ENCODE peak calls at places on chromosomes 11 and 22, in ten cellular contexts. A, F, T, P, H, N, G, X, S and I are unnamed samples.

GRCh38 chr22:38448945-38449745 is 5.9 kb downstream of the KCNJ4 start:
- DNase-seq in G (no peak), F (no peak), X (no peak), T (no peak), H (no peak), A (no peak), S (no peak), N (no peak), P (no peak), I (no peak)

GRCh38 chr11:64028398-64029115 is 7.2 kb upstream of the FLRT1 start:
- DNase-seq in N (no peak), S (peak), H (no peak), T (peak), P (no peak), F (no peak), A (no peak), G (no peak), X (no peak), I (peak)

GRCh38 chr11:64249563-64250405 is 1.5 kb upstream of the PLCB3 start:
- DNase-seq in A (no peak), X (no peak), P (no peak), H (no peak), F (no peak), S (no peak), N (no peak), G (no peak), T (no peak), I (no peak)

GRCh38 chr11:27904358-27905055 is 203.4 kb downstream of the KIF18A start:
- DNase-seq in A (peak), P (no peak), T (no peak), N (no peak), S (no peak), F (no peak), H (no peak), G (peak), X (no peak), I (peak)

GRCh38 chr11:106733518-106734162 is 284.6 kb downstream of the GUCY1A2 start:
- DNase-seq in N (no peak), H (no peak), S (no peak), P (no peak), F (no peak), A (peak), G (peak), T (no peak), X (no peak), I (no peak)

GRCh38 chr11:251550-251949 is 14.8 kb downstream of the PSMD13 start:
- DNase-seq in G (no peak), A (no peak), T (no peak), S (peak), F (no peak), P (no peak), N (no peak), X (no peak), H (no peak), I (peak)

GRCh38 chr11:72521672-72522071 is 87.3 kb upstream of the CLPB start:
- DNase-seq in A (no peak), F (no peak), S (no peak), T (no peak), P (no peak), N (no peak), G (no peak), H (no peak), X (no peak), I (no peak)

GRCh38 chr11:109785714-109786113 is 307.5 kb upstream of the ZC3H12C start:
- DNase-seq in X (no peak), P (peak), S (no peak), T (peak), G (no peak), H (no peak), F (no peak), N (no peak), A (peak), I (peak)

GRCh38 chr11:129576652-129577051 is 201.0 kb downstream of the BARX2 start:
- DNase-seq in F (no peak), S (no peak), A (no peak), T (no peak), H (no peak), P (no peak), X (no peak), N (no peak), G (no peak), I (no peak)

GRCh38 chr11:16839821-16840220 is 101.4 kb downstream of the C11orf58 start:
- DNase-seq in G (no peak), A (no peak), N (no peak), P (no peak), H (no peak), S (no peak), X (no peak), F (no peak), T (no peak), I (no peak)
- TF ChIP-seq CTCF in G (no peak), A (no peak), N (no peak), P (no peak), H (no peak), S (no peak), X (no peak), F (no peak), T (no peak), I (no peak)

DNA sequence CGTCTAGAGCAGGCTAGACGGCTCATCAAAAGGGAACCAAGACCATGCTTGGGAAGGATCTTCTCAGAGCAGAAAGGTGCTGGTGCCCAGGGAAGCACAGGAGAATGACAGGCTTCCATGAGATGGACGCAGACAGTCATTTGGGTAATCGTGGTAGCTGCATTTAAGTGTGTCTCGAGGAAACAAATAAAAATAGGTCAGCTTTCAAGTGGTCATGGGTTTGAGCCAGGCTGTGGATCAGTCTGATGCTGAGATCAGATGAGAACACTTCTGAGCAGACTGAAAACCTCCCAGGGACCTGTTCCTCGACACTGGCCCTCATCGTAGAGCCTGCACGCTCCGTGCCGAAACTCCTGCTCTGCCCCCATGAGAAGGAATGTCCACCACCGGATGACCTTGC is 4.7 kb downstream of the CARS1 start:
- DNase-seq in P (no peak), F (no peak), T (no peak), H (no peak), N (no peak), G (no peak), A (no peak), S (no peak), X (no peak), I (no peak)
- H3K4me3 ChIP-seq in P (no peak), F (no peak), T (no peak), H (no peak), N (no peak), G (no peak), A (no peak), S (no peak), X (no peak), I (no peak)

GRCh38 chr11:30474151-30474954 is 111.8 kb downstream of the MPPED2 start:
- DNase-seq in F (no peak), T (no peak), H (no peak), S (no peak), A (no peak), N (no peak), P (no peak), G (no peak), X (no peak), I (no peak)
- TF ChIP-seq CTCF in F (no peak), T (no peak), H (no peak), S (no peak), A (no peak), N (no peak), P (no peak), G (no peak), X (no peak), I (no peak)

GRCh38 chr11:119446871-119447663 is 24.1 kb upstream of the THY1 start:
- DNase-seq in N (no peak), T (no peak), F (no peak), P (no peak), A (no peak), S (no peak), G (no peak), H (no peak), X (no peak), I (no peak)
- H3K4me3 ChIP-seq in N (no peak), T (no peak), F (no peak), P (no peak), A (no peak), S (no peak), G (no peak), H (no peak), X (no peak), I (no peak)

GRCh38 chr11:69442807-69443137 is 38.7 kb upstream of the LINC01488 start:
- DNase-seq in F (peak), N (peak), A (peak), H (peak), S (no peak), T (no peak), G (no peak), P (no peak), X (no peak), I (peak)

GRCh38 chr11:69440876-69441275 is 40.6 kb upstream of the LINC01488 start:
- DNase-seq in P (no peak), G (no peak), T (no peak), X (no peak), S (no peak), N (no peak), H (no peak), A (no peak), F (no peak), I (no peak)

GRCh38 chr11:69443138-69443967 is 38.1 kb upstream of the LINC01488 start:
- DNase-seq in P (no peak), H (peak), S (peak), G (peak), N (peak), A (peak), X (peak), T (peak), F (peak), I (peak)

GRCh38 chr11:69443968-69444364 is 37.5 kb upstream of the LINC01488 start:
- DNase-seq in P (no peak), T (peak), S (no peak), X (no peak), F (no peak), N (no peak), G (peak), A (peak), H (no peak), I (peak)

DNA sequence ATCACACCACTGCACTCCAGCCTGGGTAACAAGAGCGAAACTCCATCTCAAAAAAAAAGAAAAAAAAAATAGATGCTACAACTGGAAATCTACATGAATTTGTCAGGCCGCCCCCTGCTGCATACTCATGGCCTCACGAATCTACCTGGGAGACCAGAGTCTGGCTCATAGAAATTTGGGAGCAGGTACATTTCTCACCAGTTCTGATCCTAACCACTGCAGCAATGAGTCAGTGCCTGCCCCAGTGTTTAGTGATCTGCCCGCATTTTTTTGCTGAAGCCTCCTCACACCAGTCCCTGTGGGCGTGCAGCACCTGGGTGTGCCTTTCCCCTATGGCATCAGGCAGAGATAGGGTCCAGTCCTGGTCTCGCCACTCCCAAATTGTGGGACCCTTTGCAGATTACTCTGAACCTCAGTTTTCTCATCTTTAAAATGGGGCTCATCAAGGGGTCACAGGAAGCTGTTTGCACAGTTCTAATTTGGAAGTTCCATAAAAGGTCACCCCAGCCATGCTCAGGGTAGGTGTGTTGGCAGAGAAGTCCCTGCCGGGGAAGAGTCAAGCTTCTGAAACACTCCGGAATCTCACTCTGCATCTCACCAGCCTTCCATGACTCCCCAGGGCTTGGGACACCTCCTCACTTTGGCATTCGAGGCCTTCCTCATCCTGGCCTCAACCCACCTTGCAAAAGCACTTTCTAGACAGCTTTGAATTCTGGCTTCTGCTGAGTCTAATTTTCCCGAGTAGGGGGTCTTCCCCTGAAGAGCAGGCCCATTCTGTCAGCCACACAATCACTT is 39.3 kb upstream of the LINC01488 start:
- DNase-seq in X (no peak), P (no peak), S (no peak), F (no peak), A (peak), T (no peak), H (no peak), N (no peak), G (no peak), I (no peak)
- TF ChIP-seq CTCF in X (no peak), P (no peak), S (no peak), F (no peak), A (peak), T (no peak), H (no peak), N (no peak), G (no peak), I (no peak)

GRCh38 chr11:84319853-84320252 is 1033.7 kb upstream of the CCDC90B start:
- DNase-seq in G (no peak), P (no peak), S (no peak), A (no peak), H (no peak), X (no peak), F (no peak), N (no peak), T (no peak), I (no peak)
- H3K4me3 ChIP-seq in G (no peak), P (no peak), S (no peak), A (no peak), H (no peak), X (no peak), F (no peak), N (no peak), T (no peak), I (no peak)